ENCODE peak calls at places on chromosome 6, in four cellular contexts. One of them, this sample, is unnamed.

GRCh38 chr6:89468998-89469397 is 36.0 kb downstream of the ANKRD6 start:
- DNase-seq in EL: no peak
- DNase-seq in NCI-H1436: no peak
- DNase-seq in CD4-positive, alpha-beta memory T cell: no peak
- DNase-seq in this sample: no peak

GRCh38 chr6:111150577-111150976 is 63.3 kb downstream of the SLC16A10 start:
- DNase-seq in EL: no peak
- DNase-seq in NCI-H1436: no peak
- DNase-seq in CD4-positive, alpha-beta memory T cell: no peak
- DNase-seq in this sample: no peak

GRCh38 chr6:111357680-111358079 is 125.3 kb downstream of the REV3L start:
- DNase-seq in EL: no peak
- DNase-seq in NCI-H1436: no peak
- DNase-seq in CD4-positive, alpha-beta memory T cell: no peak
- DNase-seq in this sample: no peak

GRCh38 chr6:31126416-31127175 is 6.3 kb upstream of the CDSN start:
- DNase-seq in EL: no peak
- DNase-seq in NCI-H1436: no peak
- DNase-seq in CD4-positive, alpha-beta memory T cell: no peak
- DNase-seq in this sample: no peak

GRCh38 chr6:135231469-135231844 is 50.3 kb downstream of the MYB start:
- DNase-seq in EL: peak; percentile 29
- DNase-seq in NCI-H1436: no peak
- DNase-seq in CD4-positive, alpha-beta memory T cell: no peak
- DNase-seq in this sample: peak; percentile 50

GRCh38 chr6:170265655-170266054 is 25.2 kb downstream of the DLL1 start:
- DNase-seq in EL: no peak
- DNase-seq in NCI-H1436: peak; percentile 66
- DNase-seq in CD4-positive, alpha-beta memory T cell: no peak
- DNase-seq in this sample: no peak

GRCh38 chr6:115773741-115774140 is 286.9 kb downstream of the FRK start:
- DNase-seq in EL: no peak
- DNase-seq in NCI-H1436: no peak
- DNase-seq in CD4-positive, alpha-beta memory T cell: no peak
- DNase-seq in this sample: no peak

GRCh38 chr6:136609878-136610706 is 59.9 kb upstream of the MAP7 start:
- DNase-seq in EL: peak; percentile 98
- DNase-seq in NCI-H1436: peak; percentile 24
- DNase-seq in CD4-positive, alpha-beta memory T cell: no peak
- DNase-seq in this sample: peak; percentile 94

GRCh38 chr6:34129753-34130152 is 16.1 kb downstream of the GRM4 start:
- DNase-seq in EL: no peak
- DNase-seq in NCI-H1436: no peak
- DNase-seq in CD4-positive, alpha-beta memory T cell: no peak
- DNase-seq in this sample: no peak

GRCh38 chr6:37209461-37210205 is 39.7 kb downstream of the PIM1 start:
- DNase-seq in EL: peak; percentile 15
- DNase-seq in NCI-H1436: no peak
- DNase-seq in CD4-positive, alpha-beta memory T cell: peak; percentile 81
- DNase-seq in this sample: no peak

GRCh38 chr6:2714359-2714895 is 36.3 kb downstream of the MYLK4 start:
- DNase-seq in EL: peak; percentile 95
- DNase-seq in NCI-H1436: no peak
- DNase-seq in CD4-positive, alpha-beta memory T cell: no peak
- DNase-seq in this sample: no peak

GRCh38 chr6:52735071-52735470 is 28.2 kb downstream of the GSTA2 start:
- DNase-seq in EL: no peak
- DNase-seq in NCI-H1436: no peak
- DNase-seq in CD4-positive, alpha-beta memory T cell: no peak
- DNase-seq in this sample: no peak

GRCh38 chr6:50449128-50449527 is 264.2 kb upstream of the TFAP2D start:
- DNase-seq in EL: no peak
- DNase-seq in NCI-H1436: no peak
- DNase-seq in CD4-positive, alpha-beta memory T cell: no peak
- DNase-seq in this sample: no peak

GRCh38 chr6:116536216-116536621 is 9.3 kb downstream of the TRAPPC3L start:
- DNase-seq in EL: peak; percentile 70
- DNase-seq in NCI-H1436: peak; percentile 47
- DNase-seq in CD4-positive, alpha-beta memory T cell: no peak
- DNase-seq in this sample: peak; percentile 71

GRCh38 chr6:52653151-52653550 is 17.8 kb upstream of the TMEM14A start:
- DNase-seq in EL: no peak
- DNase-seq in NCI-H1436: no peak
- DNase-seq in CD4-positive, alpha-beta memory T cell: no peak
- DNase-seq in this sample: no peak

This sample was measured in KBM-7.